ENCODE peak calls at places on chromosomes 11 and 22, in eight cellular contexts. W, M, V, I, Z, J, L and T are unnamed samples. For H3K4me1, the result is how much of the 10 kb centered on the place peaks cover.

GRCh38 chr11:57638005-57638760 is 11.5 kb downstream of the YPEL4 start:
- DNase-seq in I (peak), J (peak), L (no peak), W (no peak), M (peak), Z (peak), V (peak), T (no peak)

GRCh38 chr11:94897330-94897768 is 76.0 kb downstream of the CWC15 start:
- DNase-seq in Z (peak), V (peak), I (peak), L (no peak), M (peak), W (peak), J (peak), T (peak)

GRCh38 chr11:85705805-85706204 is 19.8 kb upstream of the CCDC89 start:
- DNase-seq in J (no peak), I (no peak), V (no peak), W (no peak), M (no peak), Z (no peak), L (no peak), T (no peak)

GRCh38 chr11:1352696-1353382 is 36.9 kb upstream of the BRSK2 start:
- DNase-seq in Z (no peak), I (no peak), V (no peak), J (no peak), L (peak), M (peak), W (no peak), T (no peak)

GRCh38 chr11:721913-722811 is 16.1 kb downstream of the EPS8L2 start:
- DNase-seq in L (peak), J (no peak), I (no peak), Z (no peak), V (no peak), M (peak), W (no peak), T (peak)

GRCh38 chr11:1387961-1388762 is 1.6 kb upstream of the BRSK2 start:
- DNase-seq in M (no peak), J (no peak), I (no peak), V (no peak), L (peak), Z (peak), W (no peak), T (no peak)

GRCh38 chr22:20783844-20784723 is 10.2 kb downstream of the SERPIND1 start:
- DNase-seq in V (peak), Z (peak), J (peak), W (no peak), L (no peak), M (peak), I (peak), T (peak)

GRCh38 chr22:36745301-36745995 is 30.5 kb downstream of the IFT27 start:
- DNase-seq in W (no peak), Z (no peak), V (no peak), I (no peak), J (no peak), M (no peak), L (no peak), T (no peak)

GRCh38 chr11:86902345-86902744 is 52.9 kb downstream of the FZD4 start:
- DNase-seq in V (no peak), M (peak), J (no peak), L (no peak), W (no peak), I (no peak), Z (no peak), T (no peak)

GRCh38 chr11:75480890-75481190 is 44.9 kb downstream of the GDPD5 start:
- DNase-seq in Z (no peak), I (no peak), W (no peak), L (no peak), J (no peak), V (no peak), M (no peak), T (no peak)

GRCh38 chr11:20707876-20708275 is 38.5 kb downstream of the NELL1 start:
- DNase-seq in V (no peak), W (no peak), M (no peak), L (no peak), J (no peak), Z (peak), I (no peak), T (no peak)

GRCh38 chr11:69436041-69436982 is 45.2 kb upstream of the LINC01488 start:
- DNase-seq in Z (no peak), J (no peak), L (no peak), W (no peak), M (no peak), I (no peak), V (no peak), T (no peak)

GRCh38 chr22:44685384-44686056 is 16.5 kb upstream of the PRR5 start:
- DNase-seq in V (peak), I (peak), J (peak), W (no peak), L (no peak), Z (peak), M (peak), T (peak)

GRCh38 chr22:22036588-22036987 is 54.0 kb upstream of the TOP3B start:
- DNase-seq in I (no peak), L (no peak), W (no peak), J (no peak), M (no peak), Z (no peak), V (no peak), T (no peak)
- H3K27ac ChIP-seq in I (no peak), L (no peak), W (no peak), J (no peak), M (no peak), Z (no peak), V (no peak), T (no peak)

GRCh38 chr11:115739121-115739520 is 234.9 kb upstream of the CADM1 start:
- DNase-seq in V (no peak), L (no peak), Z (peak), M (no peak), J (no peak), I (no peak), W (no peak), T (no peak)
- H3K4me1 ChIP-seq in V (under half), L (under half), Z (under half), M (under half), J (under half), I (under half), W (under half), T (under half)

DNA sequence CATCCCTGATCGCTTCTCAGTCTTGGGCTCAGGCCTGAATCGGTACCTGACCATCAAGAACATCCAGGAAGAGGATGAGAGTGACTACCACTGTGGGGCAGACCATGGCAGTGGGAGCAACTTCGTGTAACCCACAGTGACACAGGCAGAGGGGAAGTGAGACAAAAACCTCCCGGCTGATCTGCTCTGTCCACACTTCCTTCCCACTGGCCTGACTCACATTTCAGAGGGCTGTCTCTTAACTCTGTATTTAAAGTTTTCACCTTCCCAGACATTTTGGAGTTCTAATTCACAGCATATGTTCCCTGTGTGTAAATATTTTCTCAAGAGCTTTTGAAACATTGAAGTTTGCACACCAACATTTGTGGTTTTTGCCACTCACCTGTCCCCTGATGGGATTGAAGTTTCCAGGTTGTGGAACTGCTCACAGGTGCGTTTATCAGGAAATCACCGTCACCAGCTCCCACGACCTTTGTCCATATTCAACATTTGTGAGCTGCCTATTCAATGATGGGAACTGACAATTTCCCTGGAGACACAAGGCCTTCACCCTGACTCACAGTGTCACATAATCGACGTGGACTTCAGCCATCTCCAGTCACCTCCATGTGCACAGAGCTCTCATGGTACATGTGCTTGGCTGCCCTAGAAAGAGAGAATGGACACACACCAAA is 99.2 kb downstream of the VPREB1 start:
- DNase-seq in W (no peak), L (no peak), Z (no peak), V (no peak), M (no peak), I (no peak), J (no peak), T (no peak)
- H3K4me3 ChIP-seq in W (no peak), L (no peak), Z (no peak), V (no peak), M (no peak), I (no peak), J (no peak), T (no peak)

DNA sequence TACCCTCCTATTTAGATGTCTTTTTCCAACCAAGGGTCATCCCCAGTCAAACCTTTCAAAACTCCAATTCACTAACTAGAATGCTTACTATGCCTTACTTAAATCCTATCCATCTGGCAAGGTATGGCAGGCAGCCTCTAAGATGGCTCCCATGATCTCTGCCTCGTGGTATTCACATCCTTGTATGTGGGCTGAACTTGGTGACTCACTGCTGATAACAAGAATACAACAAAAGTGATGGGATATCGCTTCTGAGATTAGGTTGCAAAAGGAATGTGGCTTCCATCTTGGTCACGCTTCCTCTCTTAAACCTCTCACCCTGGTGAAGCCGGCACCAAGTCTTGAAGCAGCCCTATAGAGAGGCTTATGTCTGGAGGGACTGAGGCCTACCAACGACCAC is 29.6 kb upstream of the UPB1 start:
- DNase-seq in V (no peak), I (peak), J (no peak), W (no peak), Z (no peak), L (no peak), M (no peak), T (no peak)
- H3K27ac ChIP-seq in V (no peak), I (peak), J (peak), W (no peak), Z (no peak), L (no peak), M (no peak), T (no peak)

GRCh38 chr22:46106279-46107022 is 43.9 kb upstream of the PPARA start:
- DNase-seq in J (no peak), W (no peak), L (no peak), I (no peak), V (no peak), Z (no peak), M (no peak), T (no peak)
- H3K4me1 ChIP-seq in J (half or more), W (half or more), L (half or more), I (under half), V (under half), Z (under half), M (half or more), T (under half)

GRCh38 chr11:67351275-67352005 is 1.9 kb downstream of the POLD4 start:
- DNase-seq in J (peak), W (no peak), M (peak), L (peak), Z (peak), I (peak), V (peak), T (peak)
- H3K4me3 ChIP-seq in J (peak), W (no peak), M (peak), L (no peak), Z (no peak), I (no peak), V (no peak), T (no peak)

DNA sequence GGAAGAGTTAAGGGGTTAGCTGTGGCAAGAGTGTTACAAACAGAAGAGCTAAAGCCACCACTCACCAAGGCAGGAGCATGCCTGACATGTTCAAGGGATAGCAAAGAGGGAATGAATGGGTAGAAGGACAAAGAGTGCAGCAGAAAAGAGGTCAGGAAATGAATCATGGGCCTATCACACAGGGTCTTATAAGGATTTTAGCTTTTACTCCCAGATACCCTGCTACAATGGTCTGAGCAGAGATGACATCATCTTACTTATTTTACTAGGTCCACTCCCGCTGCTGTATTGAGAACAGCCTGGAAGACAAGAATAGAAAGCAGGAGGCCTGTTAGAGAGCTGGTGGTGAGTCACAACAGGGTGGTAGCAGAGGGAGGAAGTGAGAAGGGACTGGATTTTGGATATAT is 9.8 kb downstream of the TRAF6 start:
- DNase-seq in L (no peak), V (peak), Z (peak), W (no peak), J (peak), I (peak), M (no peak), T (no peak)
- H3K27ac ChIP-seq in L (peak), V (peak), Z (no peak), W (no peak), J (peak), I (peak), M (peak), T (no peak)

DNA sequence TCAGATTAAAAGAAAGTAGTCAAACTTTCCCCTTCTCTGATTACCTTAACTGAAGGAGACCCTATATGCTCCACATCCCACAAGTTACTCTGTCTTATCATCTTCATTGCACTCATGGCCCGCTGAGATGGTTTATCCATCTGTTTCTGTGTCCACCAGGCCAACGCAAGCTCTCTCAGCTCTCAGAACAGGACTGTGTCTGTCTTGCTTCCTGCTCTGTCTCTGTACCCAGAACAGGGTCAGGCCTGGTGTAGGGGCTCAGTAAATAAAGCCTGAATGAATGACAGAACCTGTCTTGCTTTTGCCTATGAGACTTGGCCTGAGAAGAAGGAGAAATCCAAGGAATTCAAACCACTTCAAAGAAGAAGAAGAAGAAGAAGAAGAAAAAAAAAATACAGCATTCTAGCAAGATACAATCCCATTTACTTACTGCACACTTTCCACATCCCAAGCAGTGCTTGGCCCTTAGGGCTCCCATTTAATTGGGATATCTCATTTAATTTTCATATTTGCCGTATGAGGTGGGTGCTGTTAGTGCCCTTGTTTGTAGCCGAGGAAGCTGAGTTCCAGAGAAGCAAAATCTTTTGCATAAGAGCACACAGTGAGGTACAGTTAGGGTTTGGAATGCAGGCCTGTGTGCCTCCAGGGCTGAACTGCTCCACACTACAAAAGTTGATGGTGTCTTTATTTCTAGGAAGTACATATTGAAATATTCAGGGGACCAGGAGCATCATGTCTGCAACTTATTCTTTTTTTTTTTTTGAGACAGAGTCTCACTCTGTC is 15.7 kb upstream of the TIMP3 start:
- DNase-seq in W (no peak), Z (no peak), L (no peak), I (no peak), M (no peak), J (no peak), V (no peak), T (no peak)
- H3K4me1 ChIP-seq in W (under half), Z (under half), L (under half), I (under half), M (under half), J (under half), V (under half), T (under half)

GRCh38 chr11:71249301-71249700 is 3.1 kb downstream of the SHANK2 start:
- DNase-seq in J (no peak), L (no peak), I (no peak), V (no peak), Z (no peak), M (peak), W (no peak), T (no peak)

GRCh38 chr11:71251761-71252433 is 480 bp downstream of the SHANK2 start:
- DNase-seq in W (no peak), I (peak), J (peak), V (peak), M (peak), L (peak), Z (peak), T (no peak)

GRCh38 chr11:71251159-71251721 is 1.1 kb downstream of the SHANK2 start:
- DNase-seq in M (peak), V (peak), J (peak), L (peak), I (no peak), W (no peak), Z (peak), T (no peak)

GRCh38 chr11:71252434-71252781 is at the start of gene SHANK2:
- DNase-seq in V (peak), I (no peak), L (peak), J (peak), Z (peak), W (no peak), M (peak), T (no peak)

DNA sequence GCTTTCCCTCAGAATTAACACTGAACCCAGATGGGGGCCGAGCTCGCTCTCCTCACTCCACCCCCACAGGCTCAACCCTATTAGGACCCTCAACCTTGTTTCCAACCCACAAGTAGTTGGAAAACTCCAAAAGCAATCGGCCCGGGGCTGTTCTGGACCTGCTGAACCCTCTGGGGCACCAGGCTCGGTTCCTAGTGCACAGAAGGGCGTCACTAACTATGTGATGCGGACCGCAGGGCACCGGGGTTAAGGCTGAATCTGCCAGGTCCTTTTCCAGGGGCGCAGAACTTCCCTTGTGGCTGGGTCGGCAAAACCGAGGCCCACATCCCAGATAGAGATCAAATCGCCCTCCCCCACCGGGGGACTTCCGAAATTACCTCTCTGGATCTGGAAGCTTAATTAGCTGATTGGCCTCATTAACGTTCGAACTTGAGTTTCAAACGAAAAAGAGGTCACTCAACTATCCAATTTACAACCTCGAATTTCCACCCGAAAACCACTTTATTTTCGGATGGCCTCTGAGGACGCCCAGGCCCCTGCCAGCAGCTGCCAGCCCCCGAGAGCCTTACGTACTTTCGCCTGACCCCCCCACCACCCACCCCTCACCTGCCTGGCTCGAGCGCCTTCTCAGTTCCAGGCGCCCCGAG is 1.7 kb downstream of the SHANK2 start:
- DNase-seq in I (no peak), J (no peak), V (no peak), M (no peak), L (no peak), Z (peak), W (no peak), T (no peak)
- H3K4me3 ChIP-seq in I (peak), J (peak), V (peak), M (no peak), L (peak), Z (peak), W (no peak), T (no peak)

GRCh38 chr11:8686325-8686724 is 3.7 kb downstream of the RPL27A start:
- DNase-seq in M (no peak), I (no peak), J (no peak), L (no peak), V (no peak), W (no peak), Z (no peak), T (no peak)

GRCh38 chr11:8683115-8683807 is 669 bp downstream of the RPL27A start:
- DNase-seq in V (no peak), J (no peak), W (no peak), I (no peak), L (no peak), Z (peak), M (no peak), T (no peak)

GRCh38 chr11:8684600-8685290 is 2.2 kb downstream of the RPL27A start:
- DNase-seq in W (no peak), J (no peak), L (no peak), Z (no peak), M (no peak), I (no peak), V (no peak), T (no peak)

GRCh38 chr11:8685306-8685705 is 2.7 kb downstream of the RPL27A start:
- DNase-seq in W (no peak), Z (no peak), V (no peak), M (no peak), L (no peak), I (no peak), J (no peak), T (no peak)

GRCh38 chr11:8685820-8686219 is 3.2 kb downstream of the RPL27A start:
- DNase-seq in L (no peak), V (no peak), M (no peak), W (no peak), J (no peak), I (no peak), Z (no peak), T (no peak)
- H3K27ac ChIP-seq in L (no peak), V (no peak), M (peak), W (no peak), J (peak), I (no peak), Z (no peak), T (no peak)